ENCODE peak calls at places on chromosomes 4 and X, in five cellular contexts. S is M059J; E is neural crest cell; A is esophagus squamous epithelium; U is CD8-positive, alpha-beta memory T cell. D is an unnamed sample.

GRCh38 chr4:78070731-78071282 is 13.7 kb downstream of the FRAS1 start:
- DNase-seq in S (no peak), E (no peak), A (no peak), U (no peak), D (no peak)

GRCh38 chrX:24979081-24979480 is 36.7 kb downstream of the ARX start:
- DNase-seq in S (no peak), E (no peak), A (no peak), U (no peak), D (peak)

GRCh38 chr4:40212674-40213504 is 16.1 kb downstream of the RHOH start:
- DNase-seq in S (peak), E (no peak), A (no peak), U (no peak), D (no peak)

GRCh38 chrX:44223150-44223549 is 120.3 kb downstream of the EFHC2 start:
- DNase-seq in S (peak), E (no peak), A (no peak), U (no peak), D (peak)

GRCh38 chr4:154416183-154416543 is 75.4 kb downstream of the DCHS2 start:
- DNase-seq in S (no peak), E (peak), A (no peak), U (no peak), D (no peak)

GRCh38 chrX:50769389-50770063 is 44.5 kb downstream of the SHROOM4 start:
- DNase-seq in S (peak), E (no peak), A (no peak), U (no peak), D (no peak)

GRCh38 chrX:118632862-118633261 is 94.5 kb upstream of the IL13RA1 start:
- DNase-seq in S (no peak), E (no peak), A (no peak), U (no peak), D (no peak)

GRCh38 chrX:46582325-46582724 is 8.8 kb downstream of the CHST7 start:
- DNase-seq in S (peak), E (no peak), A (no peak), U (no peak), D (peak)

GRCh38 chr4:14329228-14329627 is 673.1 kb upstream of the CPEB2 start:
- DNase-seq in S (no peak), E (no peak), A (no peak), U (no peak), D (no peak)

GRCh38 chr4:145058256-145058655 is 39.7 kb downstream of the ANAPC10 start:
- DNase-seq in S (peak), E (no peak), A (no peak), U (no peak), D (no peak)

GRCh38 chr4:3262208-3263052 is 13.5 kb downstream of the MSANTD1 start:
- DNase-seq in S (no peak), E (no peak), A (no peak), U (peak), D (no peak)

GRCh38 chr4:150720973-150721518 is 139.1 kb downstream of the MAB21L2 start:
- DNase-seq in S (no peak), E (no peak), A (no peak), U (no peak), D (no peak)

GRCh38 chrX:9708086-9708485 is 57.6 kb downstream of the GPR143 start:
- DNase-seq in S (no peak), E (no peak), A (no peak), U (no peak), D (no peak)

GRCh38 chrX:106300239-106300638 is 132.1 kb downstream of the PWWP3B start:
- DNase-seq in S (no peak), E (no peak), A (no peak), U (no peak), D (no peak)

GRCh38 chr4:148787831-148788477 is 345.7 kb upstream of the NR3C2 start:
- DNase-seq in S (peak), E (no peak), A (no peak), U (no peak), D (no peak)

GRCh38 chrX:120795301-120795700 is 80.4 kb downstream of the CT47B1 start:
- DNase-seq in S (peak), E (no peak), A (no peak), U (no peak), D (no peak)

GRCh38 chr4:21882050-21882839 is 66.3 kb downstream of the KCNIP4 start:
- DNase-seq in S (peak), E (no peak), A (no peak), U (no peak), D (peak)

GRCh38 chrX:98071331-98071730 is 1187.6 kb downstream of the RPA4 start:
- DNase-seq in S (peak), E (no peak), A (no peak), U (no peak), D (no peak)

GRCh38 chr4:158728256-158728655 is 5.1 kb upstream of the PPID start:
- DNase-seq in S (no peak), E (no peak), A (no peak), U (no peak), D (no peak)

GRCh38 chr4:89108068-89108467 is 3.3 kb upstream of the TIGD2 start:
- DNase-seq in S (no peak), E (no peak), A (no peak), U (no peak), D (no peak)

GRCh38 chrX:70322784-70323183 is 32.9 kb downstream of the KIF4A start:
- DNase-seq in S (no peak), E (no peak), A (no peak), U (no peak), D (no peak)

GRCh38 chr4:149914521-149915115 is 99.0 kb upstream of the IQCM start:
- DNase-seq in S (peak), E (peak), A (no peak), U (no peak), D (peak)

GRCh38 chr4:78638324-78639172 is 87.0 kb downstream of the ANXA3 start:
- DNase-seq in S (no peak), E (no peak), A (no peak), U (no peak), D (no peak)

GRCh38 chr4:73998040-73999011 is at the start of gene CXCL5:
- DNase-seq in S (peak), E (peak), A (no peak), U (no peak), D (peak)

GRCh38 chr4:118745357-118745756 is 60.2 kb downstream of the METTL14 start:
- DNase-seq in S (no peak), E (no peak), A (no peak), U (no peak), D (no peak)

GRCh38 chrX:55056820-55057690 is 17.8 kb upstream of the PAGE2B start:
- DNase-seq in S (peak), E (no peak), A (no peak), U (peak), D (no peak)

GRCh38 chr4:12041828-12042227 is 613.1 kb upstream of the HS3ST1 start:
- DNase-seq in S (no peak), E (no peak), A (no peak), U (no peak), D (no peak)

GRCh38 chrX:40156472-40157227 is 58.9 kb upstream of the BCOR start:
- DNase-seq in S (no peak), E (no peak), A (no peak), U (no peak), D (no peak)

D was measured in HCEC 1CT.